ENCODE peak calls at places on chromosomes 2 and 18, in seven cellular contexts. Z is GM12878, N is ovary, C is sigmoid colon, X is HepG2, E is suprapubic skin, J is A549. V is an unnamed sample.

GRCh38 chr2:84855730-84856129 is 25.2 kb downstream of the TRABD2A start:
- DNase-seq in J (no peak), N (no peak), E (peak; percentile 48), C (no peak), Z (no peak), X (no peak), V (peak; percentile 27)

GRCh38 chr2:47437287-47437686 is 34.3 kb downstream of the MSH2 start:
- DNase-seq in X (no peak), E (no peak), N (no peak), J (peak; percentile 40), C (no peak), Z (no peak), V (no peak)

GRCh38 chr2:30666307-30666874 is 140.9 kb downstream of the CAPN13 start:
- DNase-seq in X (peak; percentile 70), N (no peak), C (peak; percentile 85), J (peak; percentile 52), E (no peak), Z (peak; percentile 32), V (no peak)

GRCh38 chr2:18903750-18904149 is 314.4 kb upstream of the NT5C1B start:
- DNase-seq in E (no peak), J (no peak), N (no peak), X (no peak), C (no peak), Z (no peak), V (no peak)

GRCh38 chr2:178482437-178482836 is 2.2 kb downstream of the PLEKHA3 start:
- DNase-seq in N (no peak), Z (peak; percentile 54), J (no peak), C (no peak), E (no peak), X (no peak), V (no peak)

GRCh38 chr2:143688248-143688647 is 559.0 kb downstream of the ARHGAP15 start:
- DNase-seq in J (no peak), E (no peak), X (no peak), Z (no peak), C (no peak), N (no peak), V (no peak)

GRCh38 chr2:31131871-31132270 is 6.4 kb downstream of the GALNT14 start:
- DNase-seq in J (no peak), N (no peak), E (no peak), X (no peak), Z (no peak), C (no peak), V (no peak)

GRCh38 chr18:45926691-45927090 is 40.4 kb downstream of the EPG5 start:
- DNase-seq in Z (no peak), N (no peak), C (no peak), X (no peak), J (no peak), E (no peak), V (no peak)

GRCh38 chr2:120601566-120601965 is 134.1 kb upstream of the GLI2 start:
- DNase-seq in Z (no peak), J (no peak), C (no peak), N (no peak), E (no peak), X (no peak), V (no peak)

GRCh38 chr18:24631238-24632025 is 171.0 kb downstream of the HRH4 start:
- DNase-seq in Z (no peak), E (no peak), N (no peak), J (no peak), C (no peak), X (no peak), V (no peak)

GRCh38 chr2:37164757-37165156 is 8.0 kb upstream of the EIF2AK2 start:
- DNase-seq in C (no peak), J (no peak), X (no peak), Z (no peak), E (no peak), N (no peak), V (no peak)

GRCh38 chr2:129984426-129984825 is 5.0 kb downstream of the RAB6C start:
- DNase-seq in J (no peak), E (no peak), C (no peak), X (no peak), N (no peak), Z (no peak), V (no peak)

GRCh38 chr2:177031435-177032222 is 181.0 kb upstream of the HNRNPA3 start:
- DNase-seq in J (no peak), X (no peak), Z (no peak), C (no peak), N (no peak), E (no peak), V (no peak)

GRCh38 chr2:131493199-131494018 is 1.2 kb upstream of the MZT2A start:
- DNase-seq in X (peak; percentile 29), J (no peak), Z (no peak), N (no peak), E (no peak), C (no peak), V (no peak)

GRCh38 chr2:131488306-131489205 is 3.6 kb downstream of the MZT2A start:
- DNase-seq in Z (no peak), E (no peak), N (no peak), J (no peak), X (no peak), C (no peak), V (no peak)

DNA sequence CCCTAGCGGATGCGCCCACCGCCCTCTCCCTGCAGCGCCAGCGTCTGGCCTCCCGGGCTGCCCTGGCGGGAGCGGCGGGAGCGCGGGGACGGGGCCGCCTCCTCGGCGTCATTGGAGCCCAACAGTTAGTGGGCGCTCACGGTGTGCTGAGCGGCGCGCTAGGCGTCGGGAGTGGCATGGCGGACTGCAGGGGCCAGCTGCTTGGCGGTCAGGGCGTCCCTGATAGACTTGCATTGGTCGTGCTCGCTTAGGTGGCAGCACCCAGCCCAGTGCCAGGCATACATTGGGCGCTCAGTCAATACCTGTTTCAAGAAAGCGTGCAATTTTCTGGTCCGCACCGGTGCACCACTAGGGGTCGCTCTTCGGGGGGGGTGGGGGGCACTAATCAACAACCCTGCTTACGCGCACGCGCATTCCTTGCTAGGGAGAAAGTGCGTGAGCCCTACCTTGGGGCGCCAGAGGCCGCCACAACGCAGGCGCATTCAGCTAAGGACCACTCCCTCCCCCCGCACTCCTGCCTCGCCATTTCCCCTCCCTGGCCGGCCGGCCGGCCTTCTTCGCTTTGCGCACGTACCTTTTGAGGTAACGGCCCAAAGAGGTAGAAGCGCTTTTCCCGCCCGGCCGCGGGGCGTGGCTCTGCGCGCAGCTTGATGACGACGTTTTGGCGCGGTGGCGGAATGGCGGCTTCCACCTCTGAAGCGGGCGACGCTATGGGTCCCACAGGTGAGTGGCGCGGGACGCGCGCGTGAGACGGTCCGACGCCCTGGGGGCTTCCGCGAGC is 411 bp upstream of the MZT2A start:
- DNase-seq in Z (peak; percentile 93), C (peak; percentile 94), J (peak; percentile 93), N (peak; percentile 92), X (peak; percentile 98), E (peak; percentile 94), V (peak; percentile 99)
- TF ChIP-seq POLR2A in Z (peak; percentile 78), C (no peak), J (peak; percentile 55), N (peak; percentile 39), X (no peak), E (no peak), V (peak; percentile 34)

GRCh38 chr18:49319590-49319989 is 140.9 kb downstream of the DYM start:
- DNase-seq in X (no peak), E (no peak), N (no peak), C (no peak), Z (no peak), J (no peak), V (no peak)

GRCh38 chr18:49322770-49323490 is 137.5 kb downstream of the DYM start:
- DNase-seq in Z (no peak), N (no peak), J (no peak), X (no peak), E (no peak), C (no peak), V (no peak)

GRCh38 chr18:49321271-49321670 is 139.2 kb downstream of the DYM start:
- DNase-seq in Z (no peak), J (no peak), X (no peak), N (no peak), C (no peak), E (no peak), V (no peak)

GRCh38 chr18:49321800-49322461 is 138.5 kb downstream of the DYM start:
- DNase-seq in X (no peak), J (no peak), C (no peak), Z (no peak), E (no peak), N (no peak), V (no peak)
- H3K4me3 ChIP-seq in X (no peak overlapping the region), J (no peak overlapping the region), C (no peak overlapping the region), Z (no peak overlapping the region), E (no peak overlapping the region), N (no peak overlapping the region), V (no peak overlapping the region)

DNA sequence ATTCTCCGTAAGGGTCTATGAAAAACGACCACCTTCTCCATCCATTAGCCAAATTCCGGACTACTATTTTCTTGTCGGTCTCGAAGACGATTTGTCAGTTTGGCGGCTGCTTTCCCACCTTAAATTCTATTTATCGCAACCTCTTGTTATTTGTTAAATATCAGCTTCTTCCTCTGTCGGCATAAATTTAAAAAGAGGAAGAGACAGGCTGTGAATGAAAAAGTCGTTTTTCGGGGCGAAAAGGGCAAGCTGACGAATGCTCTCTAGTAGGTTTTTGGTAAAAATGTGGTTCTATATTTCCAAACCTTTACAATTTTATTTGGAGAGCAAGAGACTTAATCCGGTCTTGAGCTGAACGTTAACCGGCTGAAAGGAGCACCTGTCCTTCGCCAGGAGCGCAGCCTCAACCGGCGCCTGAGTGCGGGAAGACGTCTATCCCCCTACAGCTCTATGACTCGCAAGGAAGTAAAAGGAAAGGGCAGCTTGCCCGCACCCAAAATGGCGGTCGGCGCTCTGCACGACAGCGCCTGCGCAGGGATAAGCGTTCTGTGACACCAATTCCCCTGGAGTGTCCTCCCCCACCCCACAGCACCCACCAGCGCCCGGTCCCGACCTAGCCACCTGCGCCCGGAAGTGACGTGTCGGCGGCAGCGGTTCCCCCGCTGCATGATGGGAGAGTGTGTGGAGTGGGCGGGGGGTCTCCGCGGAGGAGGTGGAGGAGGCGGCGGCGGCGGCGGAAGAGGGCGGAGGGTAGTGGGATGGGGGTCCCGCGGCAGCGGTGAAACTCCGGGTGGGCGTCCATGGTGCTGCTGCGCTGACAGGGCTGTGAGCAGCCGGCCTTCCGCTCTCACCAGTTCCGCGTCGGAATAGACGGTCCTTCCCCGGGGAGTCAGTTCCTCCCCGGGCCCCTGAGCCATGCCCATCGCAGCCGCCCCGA is at the start of gene AFTPH:
- DNase-seq in C (peak; percentile 100), E (peak; percentile 98), N (peak; percentile 99), J (peak; percentile 98), X (peak; percentile 99), Z (peak; percentile 98), V (peak; percentile 99)
- TF ChIP-seq EP300 in C (no peak), E (no peak), N (no peak), J (no peak), X (peak; percentile 34), Z (no peak), V (peak; percentile 77)

DNA sequence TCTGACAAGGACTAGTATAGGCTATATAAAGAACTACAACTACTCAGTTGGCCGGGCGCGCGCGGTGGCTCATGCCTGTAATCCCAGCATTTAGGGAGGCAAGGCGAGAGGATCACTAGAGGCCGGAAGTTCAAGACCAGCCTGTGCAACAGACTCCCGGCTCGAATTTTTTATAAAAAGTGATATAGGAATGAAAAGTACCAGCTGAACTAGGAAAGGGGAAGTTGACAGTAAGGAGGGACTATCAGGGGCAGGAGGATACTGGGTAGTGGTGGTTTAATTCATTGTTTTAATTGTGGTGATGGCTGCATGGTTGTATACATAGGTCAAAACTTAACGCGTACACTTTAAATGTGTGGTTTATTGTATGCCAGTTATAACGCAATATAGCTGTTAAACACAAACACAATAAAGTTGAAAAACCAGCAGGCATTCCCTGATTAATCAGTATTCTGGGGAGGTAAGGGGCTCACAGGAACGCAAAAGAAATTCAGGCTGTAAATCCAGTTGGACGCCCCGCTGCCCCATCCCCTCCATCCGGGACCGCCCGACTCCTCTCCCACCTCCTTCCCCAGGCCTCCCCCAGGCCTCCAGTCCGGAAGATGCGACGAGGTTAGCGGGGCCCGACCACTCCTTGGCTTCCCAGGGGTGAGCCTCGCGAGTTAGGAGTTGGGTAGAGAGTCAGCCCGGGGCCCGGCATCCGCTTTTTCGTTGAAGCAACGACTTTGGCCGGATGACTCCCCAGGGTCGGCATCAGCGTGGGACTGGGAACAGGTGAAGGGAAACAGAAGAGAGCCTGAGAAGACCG is 746 bp upstream of the POLR1B start:
- DNase-seq in E (peak; percentile 84), J (peak; percentile 69), C (peak; percentile 80), X (no peak), Z (peak; percentile 5), N (peak; percentile 62), V (peak; percentile 87)
- TF ChIP-seq POLR2A in E (no peak), J (peak; percentile 52), C (peak; percentile 24), X (peak; percentile 62), Z (peak; percentile 88), N (no peak), V (no peak)

V was measured in upper lobe of left lung.